ENCODE peak calls at places on chromosomes 7 and 10, in eight cellular contexts. One of them, this sample, is unnamed.

GRCh38 chr10:51326174-51326573 is 251.9 kb downstream of the PRKG1 start:
- DNase-seq in sigmoid colon: no peak
- DNase-seq in adrenal gland: no peak
- DNase-seq in IMR-90: no peak
- DNase-seq in hepatocyte: no peak
- DNase-seq in heart right ventricle: no peak
- DNase-seq in cardiac muscle cell: no peak
- DNase-seq in CD8-positive, alpha-beta T cell: no peak
- DNase-seq in this sample: no peak

GRCh38 chr7:44971188-44971907 is 7.5 kb downstream of the MYO1G start:
- DNase-seq in sigmoid colon: peak; percentile 56
- DNase-seq in adrenal gland: peak; percentile 7
- DNase-seq in IMR-90: no peak
- DNase-seq in hepatocyte: no peak
- DNase-seq in heart right ventricle: no peak
- DNase-seq in cardiac muscle cell: no peak
- DNase-seq in CD8-positive, alpha-beta T cell: no peak
- DNase-seq in this sample: no peak

GRCh38 chr10:121244791-121245190 is 353.5 kb downstream of the FGFR2 start:
- DNase-seq in sigmoid colon: no peak
- DNase-seq in adrenal gland: no peak
- DNase-seq in IMR-90: no peak
- DNase-seq in hepatocyte: no peak
- DNase-seq in heart right ventricle: no peak
- DNase-seq in cardiac muscle cell: no peak
- DNase-seq in CD8-positive, alpha-beta T cell: no peak
- DNase-seq in this sample: no peak

GRCh38 chr10:6401562-6402348 is 178.3 kb downstream of the PRKCQ start:
- DNase-seq in sigmoid colon: peak; percentile 90
- DNase-seq in adrenal gland: peak; percentile 87
- DNase-seq in IMR-90: peak; percentile 92
- DNase-seq in hepatocyte: peak; percentile 93
- DNase-seq in heart right ventricle: peak; percentile 80
- DNase-seq in cardiac muscle cell: peak; percentile 94
- DNase-seq in CD8-positive, alpha-beta T cell: peak; percentile 40
- DNase-seq in this sample: peak; percentile 65

GRCh38 chr7:130529417-130529816 is 37.5 kb downstream of the MEST start:
- DNase-seq in sigmoid colon: no peak
- DNase-seq in adrenal gland: no peak
- DNase-seq in IMR-90: no peak
- DNase-seq in hepatocyte: no peak
- DNase-seq in heart right ventricle: no peak
- DNase-seq in cardiac muscle cell: peak; percentile 41
- DNase-seq in CD8-positive, alpha-beta T cell: no peak
- DNase-seq in this sample: no peak

GRCh38 chr7:43148161-43148731 is 35.8 kb downstream of the HECW1 start:
- DNase-seq in sigmoid colon: no peak
- DNase-seq in adrenal gland: peak; percentile 32
- DNase-seq in IMR-90: peak; percentile 23
- DNase-seq in hepatocyte: no peak
- DNase-seq in heart right ventricle: no peak
- DNase-seq in cardiac muscle cell: no peak
- DNase-seq in CD8-positive, alpha-beta T cell: no peak
- DNase-seq in this sample: no peak

GRCh38 chr10:102540023-102540422 is 36.3 kb downstream of the SUFU start:
- DNase-seq in sigmoid colon: no peak
- DNase-seq in adrenal gland: no peak
- DNase-seq in IMR-90: peak; percentile 30
- DNase-seq in hepatocyte: peak; percentile 18
- DNase-seq in heart right ventricle: no peak
- DNase-seq in cardiac muscle cell: peak; percentile 30
- DNase-seq in CD8-positive, alpha-beta T cell: no peak
- DNase-seq in this sample: no peak

GRCh38 chr7:85274452-85274851 is 87.6 kb upstream of the SEMA3D start:
- DNase-seq in sigmoid colon: no peak
- DNase-seq in adrenal gland: no peak
- DNase-seq in IMR-90: no peak
- DNase-seq in hepatocyte: no peak
- DNase-seq in heart right ventricle: no peak
- DNase-seq in cardiac muscle cell: no peak
- DNase-seq in CD8-positive, alpha-beta T cell: no peak
- DNase-seq in this sample: no peak

GRCh38 chr10:24414597-24414996 is 205.7 kb downstream of the KIAA1217 start:
- DNase-seq in sigmoid colon: no peak
- DNase-seq in adrenal gland: no peak
- DNase-seq in IMR-90: no peak
- DNase-seq in hepatocyte: no peak
- DNase-seq in heart right ventricle: no peak
- DNase-seq in cardiac muscle cell: no peak
- DNase-seq in CD8-positive, alpha-beta T cell: no peak
- DNase-seq in this sample: no peak
- H3K4me1 ChIP-seq in sigmoid colon: no peaks in the 10 kb centered on the region
- H3K4me1 ChIP-seq in adrenal gland: no peaks in the 10 kb centered on the region
- H3K4me1 ChIP-seq in IMR-90: peaks cover 8% of the 10 kb centered on the region
- H3K4me1 ChIP-seq in hepatocyte: peaks cover 27% of the 10 kb centered on the region
- H3K4me1 ChIP-seq in heart right ventricle: peaks cover 26% of the 10 kb centered on the region
- H3K4me1 ChIP-seq in cardiac muscle cell: no peaks in the 10 kb centered on the region
- H3K4me1 ChIP-seq in CD8-positive, alpha-beta T cell: no peaks in the 10 kb centered on the region
- H3K4me1 ChIP-seq in this sample: no peaks in the 10 kb centered on the region

DNA sequence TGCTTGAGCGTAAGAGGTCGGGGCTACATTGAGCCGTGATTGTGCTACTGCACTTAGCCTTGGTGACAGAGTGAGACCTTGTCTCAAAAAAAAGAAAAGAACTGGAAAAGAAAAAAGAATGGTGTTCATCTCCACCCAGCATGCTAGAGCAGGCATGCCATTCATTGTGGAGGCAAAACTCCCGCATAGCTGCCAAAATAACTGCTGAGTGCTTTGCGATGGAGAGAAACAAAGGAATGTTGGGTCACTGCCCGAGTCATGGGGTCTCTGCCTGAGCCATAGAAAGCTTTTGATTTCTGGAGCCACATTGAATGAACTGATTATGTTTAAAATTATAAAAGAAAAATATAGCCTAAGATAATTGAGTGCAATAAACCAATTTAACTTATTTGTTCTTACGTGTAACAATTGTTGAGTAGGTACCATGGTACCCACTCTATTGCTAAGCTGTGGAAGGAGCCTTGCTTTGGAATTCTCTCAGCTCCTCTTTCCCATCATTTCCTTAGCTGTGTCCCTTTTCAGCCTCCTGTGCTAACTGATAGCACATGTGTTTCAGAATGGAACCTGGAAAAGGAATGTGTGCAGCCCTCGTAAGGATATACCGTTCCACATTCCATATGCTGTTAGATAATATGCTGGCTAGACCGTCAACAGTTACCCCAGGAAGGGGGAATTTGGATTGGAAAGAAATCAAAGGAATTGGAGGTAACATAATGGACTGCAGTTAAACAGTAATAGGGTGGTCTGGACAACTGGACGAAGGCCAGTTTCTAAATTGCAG is 98.9 kb downstream of the KIAA1217 start:
- DNase-seq in sigmoid colon: no peak
- DNase-seq in adrenal gland: no peak
- DNase-seq in IMR-90: no peak
- DNase-seq in hepatocyte: no peak
- DNase-seq in heart right ventricle: peak; percentile 51
- DNase-seq in cardiac muscle cell: peak; percentile 47
- DNase-seq in CD8-positive, alpha-beta T cell: no peak
- DNase-seq in this sample: no peak
- H3K4me1 ChIP-seq in sigmoid colon: no peaks in the 10 kb centered on the region
- H3K4me1 ChIP-seq in adrenal gland: no peaks in the 10 kb centered on the region
- H3K4me1 ChIP-seq in IMR-90: no peaks in the 10 kb centered on the region
- H3K4me1 ChIP-seq in hepatocyte: peaks cover 8% of the 10 kb centered on the region
- H3K4me1 ChIP-seq in heart right ventricle: peaks cover 34% of the 10 kb centered on the region
- H3K4me1 ChIP-seq in cardiac muscle cell: peaks cover 15% of the 10 kb centered on the region
- H3K4me1 ChIP-seq in CD8-positive, alpha-beta T cell: no peaks in the 10 kb centered on the region
- H3K4me1 ChIP-seq in this sample: no peaks in the 10 kb centered on the region

GRCh38 chr10:44966129-44966815 is 6.7 kb downstream of the RASSF4 start:
- DNase-seq in sigmoid colon: no peak
- DNase-seq in adrenal gland: no peak
- DNase-seq in IMR-90: no peak
- DNase-seq in hepatocyte: peak; percentile 64
- DNase-seq in heart right ventricle: peak; percentile 1
- DNase-seq in cardiac muscle cell: no peak
- DNase-seq in CD8-positive, alpha-beta T cell: no peak
- DNase-seq in this sample: no peak
- H3K4me1 ChIP-seq in sigmoid colon: no peaks in the 10 kb centered on the region
- H3K4me1 ChIP-seq in adrenal gland: peaks cover 8% of the 10 kb centered on the region
- H3K4me1 ChIP-seq in IMR-90: peaks cover 32% of the 10 kb centered on the region
- H3K4me1 ChIP-seq in hepatocyte: peaks cover 49% of the 10 kb centered on the region
- H3K4me1 ChIP-seq in heart right ventricle: peaks cover 90% of the 10 kb centered on the region
- H3K4me1 ChIP-seq in cardiac muscle cell: peaks cover 53% of the 10 kb centered on the region
- H3K4me1 ChIP-seq in CD8-positive, alpha-beta T cell: peaks cover 28% of the 10 kb centered on the region
- H3K4me1 ChIP-seq in this sample: peaks cover 25% of the 10 kb centered on the region

GRCh38 chr10:21502371-21502765 is 23.1 kb downstream of the SKIDA1 start:
- DNase-seq in sigmoid colon: no peak
- DNase-seq in adrenal gland: no peak
- DNase-seq in IMR-90: no peak
- DNase-seq in hepatocyte: no peak
- DNase-seq in heart right ventricle: no peak
- DNase-seq in cardiac muscle cell: no peak
- DNase-seq in CD8-positive, alpha-beta T cell: no peak
- DNase-seq in this sample: no peak

GRCh38 chr10:21500578-21500910 is 24.9 kb downstream of the SKIDA1 start:
- DNase-seq in sigmoid colon: no peak
- DNase-seq in adrenal gland: no peak
- DNase-seq in IMR-90: no peak
- DNase-seq in hepatocyte: no peak
- DNase-seq in heart right ventricle: no peak
- DNase-seq in cardiac muscle cell: no peak
- DNase-seq in CD8-positive, alpha-beta T cell: no peak
- DNase-seq in this sample: no peak

GRCh38 chr10:21501109-21501508 is 24.4 kb downstream of the SKIDA1 start:
- DNase-seq in sigmoid colon: no peak
- DNase-seq in adrenal gland: no peak
- DNase-seq in IMR-90: no peak
- DNase-seq in hepatocyte: no peak
- DNase-seq in heart right ventricle: no peak
- DNase-seq in cardiac muscle cell: no peak
- DNase-seq in CD8-positive, alpha-beta T cell: no peak
- DNase-seq in this sample: no peak

GRCh38 chr10:21503580-21503979 is 21.9 kb downstream of the SKIDA1 start:
- DNase-seq in sigmoid colon: no peak
- DNase-seq in adrenal gland: no peak
- DNase-seq in IMR-90: no peak
- DNase-seq in hepatocyte: no peak
- DNase-seq in heart right ventricle: no peak
- DNase-seq in cardiac muscle cell: no peak
- DNase-seq in CD8-positive, alpha-beta T cell: no peak
- DNase-seq in this sample: no peak

DNA sequence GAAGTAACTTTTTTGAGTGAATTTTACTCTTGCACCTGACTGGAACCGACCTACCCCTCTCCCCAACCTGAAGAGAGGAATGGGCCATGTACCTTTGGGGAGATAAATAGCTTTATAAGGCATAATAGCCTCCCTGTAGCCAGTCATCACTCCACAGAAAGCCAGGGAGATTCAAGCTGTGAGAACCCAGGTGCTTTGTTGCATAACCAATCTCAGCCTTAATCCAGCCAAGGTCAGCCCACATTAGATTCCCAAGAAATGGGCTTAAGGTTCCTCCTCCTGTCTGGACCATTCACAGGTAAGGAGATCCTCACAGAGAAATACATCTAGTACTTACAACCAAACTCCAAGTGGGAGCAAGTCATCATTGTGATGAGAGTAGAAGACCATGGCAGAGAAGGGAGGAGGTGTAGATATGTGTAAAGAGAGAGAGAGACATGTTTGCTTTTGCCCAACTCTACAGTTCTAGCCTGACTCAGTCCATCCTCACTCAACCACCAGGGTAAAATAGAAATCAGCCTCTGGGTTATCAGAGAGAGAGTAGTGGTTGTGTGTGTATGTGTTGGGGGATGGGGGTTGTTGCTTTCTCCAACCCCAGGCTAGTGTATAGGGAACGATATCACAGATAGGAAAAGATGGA is 23.6 kb downstream of the SKIDA1 start:
- DNase-seq in sigmoid colon: no peak
- DNase-seq in adrenal gland: no peak
- DNase-seq in IMR-90: no peak
- DNase-seq in hepatocyte: no peak
- DNase-seq in heart right ventricle: no peak
- DNase-seq in cardiac muscle cell: no peak
- DNase-seq in CD8-positive, alpha-beta T cell: no peak
- DNase-seq in this sample: no peak
- H3K4me1 ChIP-seq in sigmoid colon: no peaks in the 10 kb centered on the region
- H3K4me1 ChIP-seq in adrenal gland: no peaks in the 10 kb centered on the region
- H3K4me1 ChIP-seq in IMR-90: no peaks in the 10 kb centered on the region
- H3K4me1 ChIP-seq in hepatocyte: peaks cover 31% of the 10 kb centered on the region
- H3K4me1 ChIP-seq in heart right ventricle: peaks cover 4% of the 10 kb centered on the region
- H3K4me1 ChIP-seq in cardiac muscle cell: peaks cover 75% of the 10 kb centered on the region
- H3K4me1 ChIP-seq in CD8-positive, alpha-beta T cell: peaks cover 13% of the 10 kb centered on the region
- H3K4me1 ChIP-seq in this sample: peaks cover 16% of the 10 kb centered on the region

DNA sequence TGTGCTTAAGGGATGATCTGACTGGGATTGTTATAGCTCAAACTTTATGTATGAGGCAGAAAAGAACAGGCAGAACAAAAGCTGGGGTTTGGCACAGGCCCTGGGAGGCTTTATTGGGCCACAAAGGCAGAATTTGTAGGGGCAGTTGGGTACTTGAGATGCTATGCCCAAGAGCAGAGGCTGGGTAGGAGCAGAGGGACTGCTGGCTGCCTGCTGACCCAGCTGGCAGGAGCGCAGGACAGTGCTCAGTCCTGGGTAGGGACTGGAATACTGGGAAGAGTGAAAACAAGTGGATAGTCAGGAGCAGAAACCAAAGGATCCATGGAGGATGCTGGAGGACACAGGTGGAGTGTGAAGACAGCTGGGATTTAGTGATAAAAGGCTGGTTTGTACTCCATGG is 75.7 kb downstream of the CCDC3 start:
- DNase-seq in sigmoid colon: no peak
- DNase-seq in adrenal gland: no peak
- DNase-seq in IMR-90: no peak
- DNase-seq in hepatocyte: no peak
- DNase-seq in heart right ventricle: no peak
- DNase-seq in cardiac muscle cell: no peak
- DNase-seq in CD8-positive, alpha-beta T cell: no peak
- DNase-seq in this sample: no peak
- H3K4me1 ChIP-seq in sigmoid colon: no peaks in the 10 kb centered on the region
- H3K4me1 ChIP-seq in adrenal gland: no peaks in the 10 kb centered on the region
- H3K4me1 ChIP-seq in IMR-90: no peaks in the 10 kb centered on the region
- H3K4me1 ChIP-seq in hepatocyte: no peaks in the 10 kb centered on the region
- H3K4me1 ChIP-seq in heart right ventricle: no peaks in the 10 kb centered on the region
- H3K4me1 ChIP-seq in cardiac muscle cell: no peaks in the 10 kb centered on the region
- H3K4me1 ChIP-seq in CD8-positive, alpha-beta T cell: no peaks in the 10 kb centered on the region
- H3K4me1 ChIP-seq in this sample: no peaks in the 10 kb centered on the region